ENCODE peak calls at places on chromosomes 3 and 15, in five cellular contexts. One of them, this sample, is unnamed. For H3K79me2 and H3K4me1, the result is how much of the 10 kb centered on the place peaks cover.

GRCh38 chr3:30286007-30286669 is 320.3 kb upstream of the TGFBR2 start:
- DNase-seq in fibroblast of lung: peak
- DNase-seq in H9: no peak
- DNase-seq in neural progenitor cell: peak
- DNase-seq in H1: no peak
- DNase-seq in this sample: peak

GRCh38 chr15:51907136-51907862 is 64.3 kb downstream of the LEO1 start:
- DNase-seq in neural progenitor cell: no peak
- DNase-seq in fibroblast of lung: peak
- DNase-seq in H1: no peak
- DNase-seq in H9: no peak
- DNase-seq in this sample: peak

GRCh38 chr15:76150508-76150907 is 90.7 kb downstream of the TMEM266 start:
- DNase-seq in H1: no peak
- DNase-seq in H9: no peak
- DNase-seq in neural progenitor cell: no peak
- DNase-seq in fibroblast of lung: no peak
- DNase-seq in this sample: no peak

GRCh38 chr15:41207687-41208448 is 22.7 kb downstream of the EXD1 start:
- DNase-seq in neural progenitor cell: no peak
- DNase-seq in fibroblast of lung: peak
- DNase-seq in H1: no peak
- DNase-seq in H9: no peak
- DNase-seq in this sample: peak

GRCh38 chr3:32002536-32003368 is 21.2 kb downstream of the ZNF860 start:
- DNase-seq in neural progenitor cell: no peak
- DNase-seq in H1: no peak
- DNase-seq in fibroblast of lung: peak
- DNase-seq in H9: no peak
- DNase-seq in this sample: no peak

GRCh38 chr3:53134631-53135232 is 4.5 kb upstream of the RFT1 start:
- DNase-seq in H9: peak
- DNase-seq in fibroblast of lung: peak
- DNase-seq in H1: peak
- DNase-seq in neural progenitor cell: peak
- DNase-seq in this sample: peak

GRCh38 chr3:72405943-72406585 is 442.2 kb downstream of the SHQ1 start:
- DNase-seq in fibroblast of lung: no peak
- DNase-seq in neural progenitor cell: no peak
- DNase-seq in H1: no peak
- DNase-seq in H9: no peak
- DNase-seq in this sample: no peak

GRCh38 chr15:69189157-69189556 is 28.7 kb downstream of the GLCE start:
- DNase-seq in H9: no peak
- DNase-seq in H1: no peak
- DNase-seq in neural progenitor cell: no peak
- DNase-seq in fibroblast of lung: no peak
- DNase-seq in this sample: no peak

GRCh38 chr3:158109295-158109803 is 540 bp upstream of the RSRC1 start:
- DNase-seq in H9: no peak
- DNase-seq in neural progenitor cell: peak
- DNase-seq in H1: no peak
- DNase-seq in fibroblast of lung: no peak
- DNase-seq in this sample: no peak

GRCh38 chr3:182364323-182364722 is 429.0 kb upstream of the ATP11B start:
- DNase-seq in neural progenitor cell: no peak
- DNase-seq in fibroblast of lung: peak
- DNase-seq in H9: no peak
- DNase-seq in H1: no peak
- DNase-seq in this sample: no peak

GRCh38 chr15:52255935-52256334 is 39.7 kb downstream of the MYO5C start:
- DNase-seq in neural progenitor cell: no peak
- DNase-seq in H1: no peak
- DNase-seq in fibroblast of lung: no peak
- DNase-seq in H9: no peak
- DNase-seq in this sample: no peak

GRCh38 chr3:27134165-27134796 is 234.9 kb downstream of the NEK10 start:
- DNase-seq in H9: peak
- DNase-seq in fibroblast of lung: peak
- DNase-seq in neural progenitor cell: peak
- DNase-seq in H1: no peak
- DNase-seq in this sample: peak

GRCh38 chr15:39645976-39646257 is 65.0 kb downstream of the THBS1 start:
- DNase-seq in H9: no peak
- DNase-seq in H1: no peak
- DNase-seq in fibroblast of lung: no peak
- DNase-seq in neural progenitor cell: no peak
- DNase-seq in this sample: no peak

GRCh38 chr3:122974764-122975162 is 52.8 kb downstream of the SEMA5B start:
- DNase-seq in fibroblast of lung: peak
- DNase-seq in neural progenitor cell: no peak
- DNase-seq in H9: no peak
- DNase-seq in H1: no peak
- DNase-seq in this sample: peak

GRCh38 chr3:147737411-147737810 is 328.2 kb downstream of the ZIC1 start:
- DNase-seq in neural progenitor cell: no peak
- DNase-seq in H9: no peak
- DNase-seq in H1: no peak
- DNase-seq in fibroblast of lung: no peak
- DNase-seq in this sample: no peak

GRCh38 chr3:53161820-53162671 is 1.0 kb downstream of the PRKCD start:
- DNase-seq in fibroblast of lung: peak
- DNase-seq in H1: no peak
- DNase-seq in H9: peak
- DNase-seq in neural progenitor cell: peak
- DNase-seq in this sample: peak

GRCh38 chr3:127690106-127690505 is 17.4 kb downstream of the ABTB1 start:
- DNase-seq in fibroblast of lung: peak
- DNase-seq in neural progenitor cell: no peak
- DNase-seq in H1: no peak
- DNase-seq in H9: no peak
- DNase-seq in this sample: peak

GRCh38 chr15:63505842-63506222 is 1.4 kb downstream of the USP3 start:
- DNase-seq in H1: no peak
- DNase-seq in neural progenitor cell: no peak
- DNase-seq in H9: no peak
- DNase-seq in fibroblast of lung: peak
- DNase-seq in this sample: no peak

GRCh38 chr15:69548367-69548766 is 95.7 kb downstream of the RPLP1 start:
- DNase-seq in fibroblast of lung: no peak
- DNase-seq in H1: no peak
- DNase-seq in H9: no peak
- DNase-seq in neural progenitor cell: no peak
- DNase-seq in this sample: no peak

GRCh38 chr3:113210608-113211369 is 568 bp upstream of the BOC start:
- DNase-seq in H9: peak
- DNase-seq in H1: no peak
- DNase-seq in fibroblast of lung: peak
- DNase-seq in neural progenitor cell: peak
- DNase-seq in this sample: no peak

GRCh38 chr3:42850263-42850662 is 25.4 kb downstream of the CYP8B1 start:
- DNase-seq in H9: no peak
- DNase-seq in H1: no peak
- DNase-seq in fibroblast of lung: no peak
- DNase-seq in neural progenitor cell: no peak
- DNase-seq in this sample: no peak

GRCh38 chr3:113505867-113506266 is 9.1 kb downstream of the SPICE1 start:
- DNase-seq in H9: no peak
- DNase-seq in fibroblast of lung: no peak
- DNase-seq in neural progenitor cell: no peak
- DNase-seq in H1: no peak
- DNase-seq in this sample: no peak

GRCh38 chr3:23620044-23620443 is 185.7 kb upstream of the UBE2E1 start:
- DNase-seq in H1: no peak
- DNase-seq in H9: no peak
- DNase-seq in neural progenitor cell: no peak
- DNase-seq in fibroblast of lung: no peak
- DNase-seq in this sample: peak

GRCh38 chr3:51024765-51025681 is 350.3 kb downstream of the DOCK3 start:
- DNase-seq in fibroblast of lung: no peak
- DNase-seq in H9: peak
- DNase-seq in H1: no peak
- DNase-seq in neural progenitor cell: no peak
- DNase-seq in this sample: no peak

GRCh38 chr15:40069178-40070165 is 30.5 kb upstream of the SRP14 start:
- DNase-seq in fibroblast of lung: peak
- DNase-seq in neural progenitor cell: peak
- DNase-seq in H1: no peak
- DNase-seq in H9: peak
- DNase-seq in this sample: peak

GRCh38 chr3:102083971-102084370 is 234.7 kb downstream of the NFKBIZ start:
- DNase-seq in neural progenitor cell: no peak
- DNase-seq in H1: no peak
- DNase-seq in fibroblast of lung: peak
- DNase-seq in H9: no peak
- DNase-seq in this sample: no peak

GRCh38 chr15:100879461-100880138 is at the start of gene ALDH1A3:
- DNase-seq in H9: peak
- DNase-seq in H1: no peak
- DNase-seq in neural progenitor cell: peak
- DNase-seq in fibroblast of lung: peak
- DNase-seq in this sample: peak

GRCh38 chr3:111803123-111803593 is 55.9 kb upstream of the PHLDB2 start:
- DNase-seq in neural progenitor cell: no peak
- DNase-seq in H1: no peak
- DNase-seq in H9: no peak
- DNase-seq in fibroblast of lung: peak
- DNase-seq in this sample: peak

GRCh38 chr15:93152951-93153350 is 63.9 kb upstream of the RGMA start:
- DNase-seq in H9: no peak
- DNase-seq in H1: no peak
- DNase-seq in neural progenitor cell: no peak
- DNase-seq in fibroblast of lung: peak
- DNase-seq in this sample: no peak

GRCh38 chr3:35505181-35505580 is 134.1 kb upstream of the ARPP21 start:
- DNase-seq in H1: peak
- DNase-seq in neural progenitor cell: peak
- DNase-seq in fibroblast of lung: no peak
- DNase-seq in H9: peak
- DNase-seq in this sample: no peak

GRCh38 chr3:131218196-131218595 is 163.4 kb upstream of the NUDT16 start:
- DNase-seq in neural progenitor cell: no peak
- DNase-seq in H1: no peak
- DNase-seq in fibroblast of lung: peak
- DNase-seq in H9: no peak
- DNase-seq in this sample: peak

GRCh38 chr15:47715856-47716445 is 1.4 kb upstream of the SEMA6D start:
- DNase-seq in fibroblast of lung: no peak
- DNase-seq in H9: no peak
- DNase-seq in H1: no peak
- DNase-seq in neural progenitor cell: peak
- DNase-seq in this sample: no peak

GRCh38 chr15:74555192-74555591 is 14.2 kb downstream of the ARID3B start:
- DNase-seq in neural progenitor cell: no peak
- DNase-seq in H9: no peak
- DNase-seq in H1: no peak
- DNase-seq in fibroblast of lung: no peak
- DNase-seq in this sample: no peak
- H3K79me2 ChIP-seq in neural progenitor cell: half or more
- H3K79me2 ChIP-seq in H9: under half
- H3K79me2 ChIP-seq in H1: half or more
- H3K79me2 ChIP-seq in fibroblast of lung: under half
- H3K79me2 ChIP-seq in this sample: half or more

DNA sequence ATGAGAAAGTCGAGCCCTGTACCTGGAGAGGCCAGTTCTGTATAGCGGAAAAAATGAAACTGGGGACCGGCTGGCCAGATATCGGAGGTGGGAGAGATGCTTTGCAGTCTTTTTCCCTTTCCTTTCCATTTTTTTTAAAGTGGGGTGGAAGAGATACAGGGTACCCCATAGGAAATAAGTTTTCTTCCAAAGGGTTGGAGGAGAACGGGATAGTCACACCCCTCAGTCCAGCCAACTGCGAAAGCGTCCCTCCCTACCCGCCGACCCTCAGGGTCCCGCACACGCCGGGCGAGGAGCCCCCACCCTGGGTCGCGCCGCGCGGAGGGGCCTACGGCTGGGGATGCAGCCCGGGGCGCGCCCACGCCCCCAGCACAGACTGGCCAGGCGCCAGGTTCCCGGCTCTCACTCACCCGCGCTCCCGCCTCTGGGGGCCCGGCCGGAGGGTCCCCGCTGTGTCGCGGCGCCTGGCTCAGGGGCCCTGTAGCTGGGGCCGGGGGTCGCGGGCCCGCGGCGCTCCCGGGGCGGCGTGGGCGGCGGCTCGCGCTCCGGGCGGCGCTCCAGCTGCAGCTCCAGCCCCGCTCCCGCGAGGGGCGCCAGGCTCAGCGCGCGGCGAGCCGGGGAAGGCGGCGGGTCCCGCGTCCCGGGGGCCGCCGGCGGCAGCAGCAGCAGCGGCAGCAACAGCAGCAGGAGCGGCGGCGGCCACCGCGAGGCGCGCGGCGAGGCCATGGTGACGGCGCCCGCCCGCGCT is 458 bp downstream of the HEG1 start:
- DNase-seq in H1: no peak
- DNase-seq in fibroblast of lung: no peak
- DNase-seq in H9: no peak
- DNase-seq in neural progenitor cell: no peak
- DNase-seq in this sample: no peak
- H3K4me1 ChIP-seq in H1: under half
- H3K4me1 ChIP-seq in fibroblast of lung: under half
- H3K4me1 ChIP-seq in H9: under half
- H3K4me1 ChIP-seq in neural progenitor cell: half or more
- H3K4me1 ChIP-seq in this sample: half or more

DNA sequence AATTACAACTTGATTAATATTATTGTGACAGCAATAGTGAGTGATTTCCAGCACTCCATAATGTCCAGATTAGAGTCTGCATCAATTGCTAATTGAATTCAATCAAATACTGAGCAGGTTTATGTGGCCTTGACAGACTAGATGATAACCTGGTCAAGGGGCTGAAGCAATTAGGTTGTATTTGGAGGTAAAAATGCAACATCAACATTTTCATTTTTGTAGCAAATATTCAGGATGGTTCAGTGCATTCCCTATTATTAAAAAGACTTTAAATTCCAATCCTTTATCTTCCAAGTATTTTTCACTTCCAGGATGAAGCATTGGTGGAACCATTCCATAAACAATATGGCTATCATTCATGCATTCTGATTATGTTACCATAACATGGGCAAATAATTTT is 120.4 kb downstream of the PLOD2 start:
- DNase-seq in H1: no peak
- DNase-seq in fibroblast of lung: no peak
- DNase-seq in neural progenitor cell: no peak
- DNase-seq in H9: no peak
- DNase-seq in this sample: no peak
- TF ChIP-seq CTCF in H1: no peak
- TF ChIP-seq CTCF in fibroblast of lung: no peak
- TF ChIP-seq CTCF in neural progenitor cell: no peak
- TF ChIP-seq CTCF in H9: no peak
- TF ChIP-seq CTCF in this sample: no peak

DNA sequence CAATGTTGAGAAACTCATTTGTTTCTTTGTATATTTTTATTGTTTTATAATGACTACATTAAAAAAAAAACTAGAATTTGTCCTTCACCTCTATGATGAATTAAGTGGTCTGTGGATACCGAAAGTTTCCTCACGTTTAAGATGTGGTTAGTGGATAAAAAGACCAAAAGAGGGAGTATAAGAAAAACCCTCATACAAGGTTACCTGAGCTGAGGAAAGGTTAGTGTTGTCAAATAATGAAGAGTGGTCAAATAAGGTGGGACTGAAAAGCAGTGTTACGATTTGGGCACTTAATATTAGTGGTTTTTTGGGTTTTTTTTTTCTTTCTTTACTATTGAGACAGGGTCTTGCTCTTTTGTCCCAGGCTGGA is 21.2 kb downstream of the RASA2 start:
- DNase-seq in fibroblast of lung: no peak
- DNase-seq in neural progenitor cell: no peak
- DNase-seq in H9: no peak
- DNase-seq in H1: no peak
- DNase-seq in this sample: no peak
- H3K79me2 ChIP-seq in fibroblast of lung: half or more
- H3K79me2 ChIP-seq in neural progenitor cell: half or more
- H3K79me2 ChIP-seq in H9: under half
- H3K79me2 ChIP-seq in H1: under half
- H3K79me2 ChIP-seq in this sample: half or more

This sample was measured in mammary epithelial cell.